ENCODE peak calls at places on chromosomes 6 and 20, in four cellular contexts. T is AG04450, F is cardiac fibroblast, K is fibroblast of pulmonary artery. S is an unnamed sample.

GRCh38 chr6:31042801-31043200 is 32.5 kb downstream of the MUC22 start:
- DNase-seq in F (peak; percentile 68), T (no peak), K (peak; percentile 65), S (peak; percentile 67)

GRCh38 chr6:102995491-102995890 is 1602.0 kb downstream of the GRIK2 start:
- DNase-seq in K (no peak), F (no peak), T (no peak), S (no peak)

GRCh38 chr6:84263557-84263956 is 36.1 kb upstream of the CEP162 start:
- DNase-seq in F (peak; percentile 3), K (no peak), T (no peak), S (no peak)

GRCh38 chr6:148747145-148747492 is 289 bp downstream of the UST start:
- DNase-seq in T (no peak), F (peak; percentile 71), K (peak; percentile 52), S (no peak)

GRCh38 chr20:39983183-39983582 is 705.9 kb downstream of the MAFB start:
- DNase-seq in F (no peak), T (no peak), K (no peak), S (no peak)

GRCh38 chr6:30135147-30135546 is 793 bp upstream of the TRIM40 start:
- DNase-seq in F (no peak), K (no peak), T (no peak), S (no peak)

GRCh38 chr20:32681175-32682084 is 7.7 kb upstream of the C20orf203 start:
- DNase-seq in T (no peak), F (peak; percentile 6), K (peak; percentile 11), S (no peak)

GRCh38 chr6:5126214-5126613 is 41.1 kb downstream of the PPP1R3G start:
- DNase-seq in T (peak; percentile 16), K (peak; percentile 78), F (peak; percentile 73), S (no peak)

GRCh38 chr6:112007254-112007653 is 46.6 kb upstream of the CCN6 start:
- DNase-seq in F (peak; percentile 58), T (no peak), K (peak; percentile 60), S (no peak)

GRCh38 chr20:50562262-50562701 is 52.1 kb downstream of the PTPN1 start:
- DNase-seq in K (no peak), T (no peak), F (no peak), S (peak; percentile 88)

GRCh38 chr6:52839124-52840055 is 1.2 kb downstream of the GSTA5 start:
- DNase-seq in K (peak; percentile 68), T (peak; percentile 15), F (peak; percentile 68), S (no peak)

S was measured in gastrocnemius medialis.